ENCODE peak calls at places on chromosomes 5 and 9, in five cellular contexts. A is A549; W is CD8-positive, alpha-beta memory T cell; T is tibial nerve; U is mucosa of descending colon. H is an unnamed sample. For H3K4me1 and H3K9me3, the result is how much of the 10 kb centered on the place peaks cover.

GRCh38 chr5:163460562-163461176 is at the start of gene HMMR:
- DNase-seq in A (no peak), W (no peak), T (no peak), U (no peak), H (no peak)

GRCh38 chr9:81848472-81848871 is 79.8 kb upstream of the SPATA31D4 start:
- DNase-seq in A (no peak), W (no peak), T (no peak), U (no peak), H (no peak)

GRCh38 chr9:101449071-101449721 is 13.6 kb upstream of the ALDOB start:
- DNase-seq in A (peak), W (peak), T (peak), U (peak), H (peak)

GRCh38 chr5:14342306-14342705 is 199.2 kb downstream of the TRIO start:
- DNase-seq in A (no peak), W (no peak), T (no peak), U (no peak), H (no peak)

GRCh38 chr5:90421136-90421535 is 11.6 kb upstream of the CETN3 start:
- DNase-seq in A (no peak), W (no peak), T (no peak), U (peak), H (no peak)

GRCh38 chr5:163623524-163623923 is 118.1 kb downstream of the MAT2B start:
- DNase-seq in A (no peak), W (no peak), T (no peak), U (no peak), H (no peak)

GRCh38 chr9:77672183-77672582 is 24.1 kb upstream of the GNA14 start:
- DNase-seq in A (no peak), W (no peak), T (no peak), U (no peak), H (no peak)

GRCh38 chr5:139495644-139496435 is 13.3 kb upstream of the STING1 start:
- DNase-seq in A (no peak), W (no peak), T (no peak), U (no peak), H (no peak)

GRCh38 chr9:249025-249424 is 34.4 kb downstream of the DOCK8 start:
- DNase-seq in A (no peak), W (peak), T (no peak), U (no peak), H (no peak)

GRCh38 chr9:118896356-118897000 is 472.8 kb downstream of the BRINP1 start:
- DNase-seq in A (no peak), W (no peak), T (no peak), U (no peak), H (no peak)

GRCh38 chr5:29114331-29114768 is 2076.0 kb upstream of the CDH9 start:
- DNase-seq in A (no peak), W (no peak), T (no peak), U (no peak), H (no peak)

GRCh38 chr5:124980174-124980941 is 233.9 kb upstream of the ZNF608 start:
- DNase-seq in A (no peak), W (no peak), T (no peak), U (no peak), H (no peak)

GRCh38 chr9:125372441-125373226 is 111.0 kb downstream of the GAPVD1 start:
- DNase-seq in A (no peak), W (no peak), T (no peak), U (no peak), H (no peak)

GRCh38 chr9:95852059-95853032 is 23.1 kb upstream of the ERCC6L2 start:
- DNase-seq in A (peak), W (no peak), T (no peak), U (no peak), H (no peak)
- H3K4me1 ChIP-seq in A (under half), W (under half), T (under half), U (under half), H (under half)

GRCh38 chr5:133742370-133743036 is 130.2 kb upstream of the FSTL4 start:
- DNase-seq in A (peak), W (no peak), T (no peak), U (no peak), H (no peak)

GRCh38 chr5:133744030-133744645 is 131.8 kb upstream of the FSTL4 start:
- DNase-seq in A (no peak), W (no peak), T (no peak), U (no peak), H (no peak)

GRCh38 chr5:133741396-133741795 is 129.1 kb upstream of the FSTL4 start:
- DNase-seq in A (no peak), W (no peak), T (no peak), U (no peak), H (no peak)

GRCh38 chr5:133739381-133739780 is 127.0 kb upstream of the FSTL4 start:
- DNase-seq in A (no peak), W (no peak), T (no peak), U (no peak), H (no peak)

DNA sequence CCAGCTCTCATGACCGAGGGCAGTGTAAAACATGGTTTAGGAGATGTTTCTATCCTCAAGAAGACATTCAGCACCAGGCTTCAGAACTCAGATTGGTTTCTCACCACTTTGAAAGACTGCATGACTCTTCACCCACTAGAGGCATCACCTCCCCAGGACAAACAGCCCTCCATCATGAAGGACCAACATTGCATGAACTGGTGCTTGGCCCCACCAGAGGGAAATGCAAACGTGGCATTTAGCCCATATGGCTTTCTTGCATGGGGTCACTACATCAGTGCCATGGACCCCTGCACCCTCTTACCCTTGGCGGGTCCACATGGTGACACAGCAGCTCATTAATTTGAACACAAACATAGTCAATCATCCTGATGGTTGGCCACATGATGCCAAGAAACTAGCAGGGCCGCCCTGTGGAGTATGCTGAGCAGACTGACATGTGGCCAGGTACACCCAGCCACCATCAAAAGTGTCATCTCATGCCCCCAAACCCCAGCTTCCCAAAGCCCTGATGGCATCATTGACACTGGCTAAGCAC is 129.5 kb upstream of the FSTL4 start:
- DNase-seq in A (no peak), W (no peak), T (no peak), U (no peak), H (no peak)
- H3K9me3 ChIP-seq in A (under half), W (under half), T (under half), U (under half), H (under half)

GRCh38 chr9:99051353-99051752 is 53.6 kb upstream of the TGFBR1 start:
- DNase-seq in A (no peak), W (no peak), T (no peak), U (no peak), H (no peak)
- H3K4me1 ChIP-seq in A (under half), W (half or more), T (under half), U (under half), H (under half)

DNA sequence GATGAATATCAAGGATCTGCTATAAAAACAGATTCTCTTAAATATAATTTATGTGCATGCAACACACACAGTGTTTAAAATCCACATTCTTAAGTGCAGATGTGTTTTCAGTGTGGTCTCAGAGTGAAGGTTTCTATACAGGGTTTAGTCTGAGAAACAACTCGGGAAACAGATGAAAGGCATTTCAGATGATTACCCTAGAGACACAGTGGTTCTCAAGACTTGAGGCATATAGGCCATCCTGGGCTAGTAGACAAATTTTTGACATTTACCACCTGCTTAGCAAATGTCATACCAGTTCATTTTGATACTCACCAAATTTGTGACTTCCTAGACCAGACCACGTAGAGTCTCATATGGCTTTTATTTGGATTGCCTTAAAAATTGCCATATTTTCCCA is 216.5 kb downstream of the ARL15 start:
- DNase-seq in A (no peak), W (no peak), T (no peak), U (no peak), H (no peak)
- H3K9me3 ChIP-seq in A (under half), W (under half), T (under half), U (under half), H (under half)

GRCh38 chr5:172746725-172747124 is 24.3 kb downstream of the DUSP1 start:
- DNase-seq in A (no peak), W (no peak), T (no peak), U (no peak), H (no peak)

GRCh38 chr5:172743112-172743959 is 27.7 kb downstream of the DUSP1 start:
- DNase-seq in A (no peak), W (no peak), T (no peak), U (no peak), H (no peak)

GRCh38 chr5:172745836-172746235 is 25.2 kb downstream of the DUSP1 start:
- DNase-seq in A (no peak), W (no peak), T (no peak), U (no peak), H (no peak)

GRCh38 chr5:172745406-172745805 is 25.6 kb downstream of the DUSP1 start:
- DNase-seq in A (no peak), W (no peak), T (no peak), U (no peak), H (no peak)

GRCh38 chr5:172744106-172745104 is 26.6 kb downstream of the DUSP1 start:
- DNase-seq in A (no peak), W (peak), T (no peak), U (peak), H (peak)
- H3K4me1 ChIP-seq in A (under half), W (under half), T (under half), U (under half), H (under half)

GRCh38 chr9:93089024-93089423 is 7.0 kb upstream of the CARD19 start:
- DNase-seq in A (no peak), W (no peak), T (no peak), U (no peak), H (no peak)

GRCh38 chr9:93086445-93087224 is 9.4 kb upstream of the CARD19 start:
- DNase-seq in A (no peak), W (no peak), T (no peak), U (no peak), H (no peak)

GRCh38 chr9:93089481-93089991 is 6.5 kb upstream of the CARD19 start:
- DNase-seq in A (no peak), W (no peak), T (no peak), U (no peak), H (peak)

GRCh38 chr9:93088656-93089015 is 7.4 kb upstream of the CARD19 start:
- DNase-seq in A (no peak), W (no peak), T (no peak), U (no peak), H (peak)

GRCh38 chr9:93087971-93088655 is 7.9 kb upstream of the CARD19 start:
- DNase-seq in A (no peak), W (no peak), T (no peak), U (no peak), H (peak)
- H3K9me3 ChIP-seq in A (under half), W (under half), T (under half), U (under half), H (under half)

DNA sequence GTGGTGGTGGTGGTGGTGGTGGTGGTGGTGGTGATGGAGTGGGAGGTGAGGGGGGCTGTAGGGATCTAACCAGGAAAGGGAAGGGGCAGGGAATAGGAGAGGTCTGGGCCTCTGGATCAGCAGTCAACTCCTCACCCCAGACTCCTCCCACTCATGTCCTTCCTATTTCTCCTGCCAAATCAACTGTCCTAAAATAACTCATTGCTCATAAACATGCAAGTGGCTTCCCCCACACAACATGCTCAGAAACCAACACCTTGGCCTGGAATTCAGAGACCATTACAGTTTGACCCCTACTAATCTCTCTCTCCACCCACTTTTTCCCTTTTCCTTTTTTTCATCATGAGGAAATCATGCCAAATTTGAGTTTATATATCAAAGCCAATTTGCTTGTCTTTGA is 8.4 kb upstream of the FSD1L start:
- DNase-seq in A (no peak), W (no peak), T (no peak), U (no peak), H (no peak)
- H3K4me1 ChIP-seq in A (under half), W (under half), T (under half), U (under half), H (under half)